ENCODE peak calls at places on chromosomes 11 and 22, in seven cellular contexts. One of them, this sample, is unnamed.

GRCh38 chr11:72592698-72593097 is 81.5 kb downstream of the PDE2A start:
- DNase-seq in fibroblast of lung: no peak
- DNase-seq in pancreas: no peak
- DNase-seq in astrocyte of the spinal cord: no peak
- DNase-seq in colonic mucosa: no peak
- DNase-seq in kidney epithelial cell: no peak
- DNase-seq in neural crest cell: no peak
- DNase-seq in this sample: no peak

GRCh38 chr11:95948637-95949036 is 24.7 kb upstream of the MTMR2 start:
- DNase-seq in astrocyte of the spinal cord: no peak
- DNase-seq in kidney epithelial cell: no peak
- DNase-seq in colonic mucosa: no peak
- DNase-seq in pancreas: no peak
- DNase-seq in neural crest cell: no peak
- DNase-seq in fibroblast of lung: no peak
- DNase-seq in this sample: no peak

GRCh38 chr22:35140879-35141745 is 75.2 kb downstream of the ISX start:
- DNase-seq in pancreas: no peak
- DNase-seq in fibroblast of lung: no peak
- DNase-seq in kidney epithelial cell: no peak
- DNase-seq in astrocyte of the spinal cord: no peak
- DNase-seq in colonic mucosa: peak
- DNase-seq in neural crest cell: no peak
- DNase-seq in this sample: peak

GRCh38 chr22:40410272-40410671 is 39.9 kb downstream of the SGSM3 start:
- DNase-seq in astrocyte of the spinal cord: no peak
- DNase-seq in neural crest cell: no peak
- DNase-seq in kidney epithelial cell: no peak
- DNase-seq in fibroblast of lung: no peak
- DNase-seq in colonic mucosa: no peak
- DNase-seq in pancreas: no peak
- DNase-seq in this sample: no peak

GRCh38 chr11:47998733-47999359 is 18.5 kb downstream of the PTPRJ start:
- DNase-seq in colonic mucosa: peak
- DNase-seq in astrocyte of the spinal cord: no peak
- DNase-seq in neural crest cell: no peak
- DNase-seq in kidney epithelial cell: peak
- DNase-seq in pancreas: no peak
- DNase-seq in fibroblast of lung: no peak
- DNase-seq in this sample: no peak

GRCh38 chr11:23278121-23278520 is 417.8 kb upstream of the CCDC179 start:
- DNase-seq in astrocyte of the spinal cord: peak
- DNase-seq in pancreas: no peak
- DNase-seq in kidney epithelial cell: no peak
- DNase-seq in fibroblast of lung: peak
- DNase-seq in colonic mucosa: no peak
- DNase-seq in neural crest cell: no peak
- DNase-seq in this sample: no peak

GRCh38 chr22:49880281-49880680 is 26.6 kb downstream of the ZBED4 start:
- DNase-seq in astrocyte of the spinal cord: peak
- DNase-seq in fibroblast of lung: no peak
- DNase-seq in kidney epithelial cell: peak
- DNase-seq in pancreas: no peak
- DNase-seq in neural crest cell: no peak
- DNase-seq in colonic mucosa: no peak
- DNase-seq in this sample: peak

GRCh38 chr11:88480217-88480616 is 142.7 kb upstream of the CTSC start:
- DNase-seq in pancreas: no peak
- DNase-seq in kidney epithelial cell: peak
- DNase-seq in fibroblast of lung: peak
- DNase-seq in neural crest cell: no peak
- DNase-seq in astrocyte of the spinal cord: peak
- DNase-seq in colonic mucosa: no peak
- DNase-seq in this sample: peak

GRCh38 chr11:96000064-96000463 is 76.2 kb upstream of the MTMR2 start:
- DNase-seq in colonic mucosa: no peak
- DNase-seq in fibroblast of lung: peak
- DNase-seq in kidney epithelial cell: no peak
- DNase-seq in astrocyte of the spinal cord: no peak
- DNase-seq in neural crest cell: no peak
- DNase-seq in pancreas: no peak
- DNase-seq in this sample: no peak

GRCh38 chr22:29912605-29913398 is 29.8 kb downstream of the MTMR3 start:
- DNase-seq in kidney epithelial cell: peak
- DNase-seq in astrocyte of the spinal cord: peak
- DNase-seq in colonic mucosa: no peak
- DNase-seq in fibroblast of lung: peak
- DNase-seq in neural crest cell: no peak
- DNase-seq in pancreas: no peak
- DNase-seq in this sample: no peak

GRCh38 chr11:36266767-36267166 is 22.5 kb downstream of the COMMD9 start:
- DNase-seq in fibroblast of lung: no peak
- DNase-seq in pancreas: no peak
- DNase-seq in colonic mucosa: peak
- DNase-seq in astrocyte of the spinal cord: no peak
- DNase-seq in kidney epithelial cell: no peak
- DNase-seq in neural crest cell: no peak
- DNase-seq in this sample: no peak

GRCh38 chr11:75268626-75269366 is 28.2 kb downstream of the TPBGL start:
- DNase-seq in fibroblast of lung: no peak
- DNase-seq in kidney epithelial cell: no peak
- DNase-seq in colonic mucosa: no peak
- DNase-seq in astrocyte of the spinal cord: no peak
- DNase-seq in neural crest cell: no peak
- DNase-seq in pancreas: no peak
- DNase-seq in this sample: no peak

GRCh38 chr11:86869966-86870570 is 69.7 kb downstream of the PRSS23 start:
- DNase-seq in neural crest cell: peak
- DNase-seq in colonic mucosa: peak
- DNase-seq in fibroblast of lung: peak
- DNase-seq in kidney epithelial cell: peak
- DNase-seq in astrocyte of the spinal cord: peak
- DNase-seq in pancreas: peak
- DNase-seq in this sample: peak

DNA sequence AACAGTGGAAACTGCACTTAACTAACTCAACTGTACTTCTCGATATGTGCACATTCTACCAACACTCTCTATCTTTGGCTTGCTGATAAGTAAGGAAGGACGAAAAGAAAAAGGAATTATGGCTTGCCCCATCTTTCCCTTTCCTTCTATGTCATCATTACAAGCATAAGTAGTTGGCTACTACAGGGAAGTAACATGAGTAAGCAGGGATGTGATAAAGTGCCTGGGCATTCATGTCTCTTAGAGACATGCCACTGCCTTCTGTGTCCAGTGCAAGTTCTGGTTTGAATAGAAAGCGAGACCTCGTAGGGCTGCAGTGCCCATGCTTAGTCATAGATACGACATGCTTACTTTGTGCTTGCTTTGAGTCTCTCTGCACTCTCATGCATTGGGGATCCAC is 342.5 kb downstream of the ETS1 start:
- DNase-seq in astrocyte of the spinal cord: no peak
- DNase-seq in neural crest cell: no peak
- DNase-seq in fibroblast of lung: peak
- DNase-seq in kidney epithelial cell: no peak
- DNase-seq in pancreas: no peak
- DNase-seq in colonic mucosa: no peak
- DNase-seq in this sample: no peak
- TF ChIP-seq CTCF in astrocyte of the spinal cord: no peak
- TF ChIP-seq CTCF in neural crest cell: no peak
- TF ChIP-seq CTCF in fibroblast of lung: no peak
- TF ChIP-seq CTCF in kidney epithelial cell: no peak
- TF ChIP-seq CTCF in pancreas: no peak
- TF ChIP-seq CTCF in colonic mucosa: no peak
- TF ChIP-seq CTCF in this sample: no peak

GRCh38 chr11:69442012-69442806 is 39.3 kb upstream of the LINC01488 start:
- DNase-seq in fibroblast of lung: no peak
- DNase-seq in astrocyte of the spinal cord: peak
- DNase-seq in pancreas: no peak
- DNase-seq in colonic mucosa: no peak
- DNase-seq in neural crest cell: no peak
- DNase-seq in kidney epithelial cell: no peak
- DNase-seq in this sample: no peak

GRCh38 chr11:69439651-69440464 is 41.6 kb upstream of the LINC01488 start:
- DNase-seq in astrocyte of the spinal cord: no peak
- DNase-seq in colonic mucosa: no peak
- DNase-seq in kidney epithelial cell: no peak
- DNase-seq in pancreas: no peak
- DNase-seq in neural crest cell: no peak
- DNase-seq in fibroblast of lung: no peak
- DNase-seq in this sample: no peak

GRCh38 chr11:69442807-69443137 is 38.7 kb upstream of the LINC01488 start:
- DNase-seq in pancreas: no peak
- DNase-seq in kidney epithelial cell: no peak
- DNase-seq in fibroblast of lung: peak
- DNase-seq in colonic mucosa: peak
- DNase-seq in neural crest cell: no peak
- DNase-seq in astrocyte of the spinal cord: peak
- DNase-seq in this sample: peak

GRCh38 chr11:69439127-69439526 is 42.3 kb upstream of the LINC01488 start:
- DNase-seq in pancreas: no peak
- DNase-seq in kidney epithelial cell: no peak
- DNase-seq in colonic mucosa: no peak
- DNase-seq in astrocyte of the spinal cord: no peak
- DNase-seq in fibroblast of lung: no peak
- DNase-seq in neural crest cell: no peak
- DNase-seq in this sample: no peak

DNA sequence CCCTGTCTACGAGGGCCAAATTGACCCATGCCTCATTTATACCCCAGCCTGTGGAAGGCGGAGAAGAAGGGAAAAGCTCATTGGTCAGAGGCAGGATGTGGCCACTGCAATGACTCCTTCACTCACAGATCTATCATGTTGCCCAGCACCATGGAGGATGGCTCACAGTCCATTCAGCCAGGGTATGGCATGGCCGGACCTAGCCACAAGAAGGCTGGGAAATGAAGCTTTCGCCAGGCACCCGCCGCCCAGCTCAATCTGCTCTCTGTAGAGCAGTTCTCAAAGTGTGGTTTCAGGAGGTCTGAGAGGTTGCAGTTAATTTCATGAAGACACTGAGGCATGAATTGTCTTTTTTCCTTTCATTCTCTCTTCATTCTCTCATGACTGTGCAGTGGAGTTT is 40.6 kb upstream of the LINC01488 start:
- DNase-seq in colonic mucosa: no peak
- DNase-seq in neural crest cell: no peak
- DNase-seq in kidney epithelial cell: no peak
- DNase-seq in astrocyte of the spinal cord: no peak
- DNase-seq in fibroblast of lung: no peak
- DNase-seq in pancreas: no peak
- DNase-seq in this sample: no peak
- TF ChIP-seq CTCF in colonic mucosa: no peak
- TF ChIP-seq CTCF in neural crest cell: no peak
- TF ChIP-seq CTCF in kidney epithelial cell: no peak
- TF ChIP-seq CTCF in astrocyte of the spinal cord: no peak
- TF ChIP-seq CTCF in fibroblast of lung: no peak
- TF ChIP-seq CTCF in pancreas: no peak
- TF ChIP-seq CTCF in this sample: no peak

DNA sequence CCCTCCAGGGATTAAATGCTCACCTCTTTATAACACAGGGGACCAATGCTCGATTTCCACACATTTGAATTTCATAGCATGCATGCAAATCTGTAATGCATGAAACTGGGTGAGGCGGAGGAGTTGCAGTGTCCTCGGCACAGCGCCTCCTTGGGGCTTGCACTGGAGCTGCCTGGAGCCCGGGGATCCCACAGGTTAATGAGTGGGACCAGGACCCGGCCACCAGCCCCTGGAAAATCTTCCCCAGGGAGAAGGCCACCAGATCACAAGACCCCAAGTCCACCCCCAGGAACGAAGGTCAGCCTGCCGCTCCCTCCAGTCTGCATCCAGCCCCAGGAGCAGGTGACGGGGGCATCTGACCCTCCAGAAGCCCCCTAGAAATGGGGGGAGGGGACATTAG is 119.1 kb downstream of the MN1 start:
- DNase-seq in kidney epithelial cell: no peak
- DNase-seq in fibroblast of lung: no peak
- DNase-seq in astrocyte of the spinal cord: no peak
- DNase-seq in pancreas: no peak
- DNase-seq in colonic mucosa: no peak
- DNase-seq in neural crest cell: peak
- DNase-seq in this sample: peak
- TF ChIP-seq CTCF in kidney epithelial cell: peak
- TF ChIP-seq CTCF in fibroblast of lung: no peak
- TF ChIP-seq CTCF in astrocyte of the spinal cord: peak
- TF ChIP-seq CTCF in pancreas: no peak
- TF ChIP-seq CTCF in colonic mucosa: no peak
- TF ChIP-seq CTCF in neural crest cell: peak
- TF ChIP-seq CTCF in this sample: peak

GRCh38 chr11:67355794-67356550 is 2.6 kb upstream of the POLD4 start:
- DNase-seq in kidney epithelial cell: no peak
- DNase-seq in colonic mucosa: peak
- DNase-seq in fibroblast of lung: no peak
- DNase-seq in pancreas: no peak
- DNase-seq in astrocyte of the spinal cord: no peak
- DNase-seq in neural crest cell: no peak
- DNase-seq in this sample: no peak

GRCh38 chr11:67355023-67355793 is 1.9 kb upstream of the POLD4 start:
- DNase-seq in neural crest cell: no peak
- DNase-seq in fibroblast of lung: no peak
- DNase-seq in astrocyte of the spinal cord: no peak
- DNase-seq in kidney epithelial cell: no peak
- DNase-seq in colonic mucosa: no peak
- DNase-seq in pancreas: no peak
- DNase-seq in this sample: no peak

GRCh38 chr11:67352546-67353316 is 615 bp downstream of the POLD4 start:
- DNase-seq in fibroblast of lung: no peak
- DNase-seq in neural crest cell: no peak
- DNase-seq in kidney epithelial cell: no peak
- DNase-seq in pancreas: peak
- DNase-seq in astrocyte of the spinal cord: no peak
- DNase-seq in colonic mucosa: peak
- DNase-seq in this sample: no peak

GRCh38 chr11:67353317-67354313 is at the start of gene POLD4:
- DNase-seq in astrocyte of the spinal cord: peak
- DNase-seq in pancreas: peak
- DNase-seq in fibroblast of lung: peak
- DNase-seq in kidney epithelial cell: peak
- DNase-seq in neural crest cell: peak
- DNase-seq in colonic mucosa: peak
- DNase-seq in this sample: peak

DNA sequence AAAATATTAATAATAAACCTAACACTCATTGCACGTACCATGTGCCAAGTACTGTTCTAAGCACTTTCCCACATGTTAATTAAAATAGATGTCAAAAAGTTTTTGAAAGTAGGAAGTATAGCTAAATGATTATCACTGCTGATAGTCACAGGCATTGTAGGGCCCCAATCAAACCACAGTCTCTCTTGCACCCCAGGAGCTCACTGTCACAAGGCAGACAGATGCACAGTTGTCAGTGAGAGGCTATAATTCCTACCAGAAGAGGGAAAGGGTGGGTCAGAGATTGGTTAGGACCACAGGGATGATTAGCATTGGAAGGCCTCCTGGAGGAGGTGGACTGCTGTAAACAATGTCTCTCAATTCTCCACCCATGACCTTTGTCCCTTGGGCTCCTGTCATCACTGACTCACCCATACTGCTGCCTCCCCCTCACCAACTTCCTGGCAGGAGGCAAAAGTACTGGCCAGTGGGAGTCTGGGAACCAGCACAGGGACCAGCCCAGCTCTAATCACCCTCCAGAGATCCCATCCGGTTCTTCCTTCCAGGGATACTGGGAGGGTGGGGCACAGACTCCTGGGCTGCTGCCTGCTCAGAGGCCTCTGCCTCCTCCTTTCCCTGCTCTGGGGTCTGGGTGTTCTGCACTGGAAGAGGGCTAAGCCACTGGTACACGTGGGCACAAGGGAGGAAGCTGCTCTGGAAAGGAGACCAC is 1.1 kb upstream of the POLD4 start:
- DNase-seq in colonic mucosa: peak
- DNase-seq in kidney epithelial cell: peak
- DNase-seq in pancreas: peak
- DNase-seq in fibroblast of lung: peak
- DNase-seq in astrocyte of the spinal cord: peak
- DNase-seq in neural crest cell: no peak
- DNase-seq in this sample: no peak
- TF ChIP-seq CTCF in colonic mucosa: no peak
- TF ChIP-seq CTCF in kidney epithelial cell: no peak
- TF ChIP-seq CTCF in pancreas: no peak
- TF ChIP-seq CTCF in fibroblast of lung: no peak
- TF ChIP-seq CTCF in astrocyte of the spinal cord: peak
- TF ChIP-seq CTCF in neural crest cell: no peak
- TF ChIP-seq CTCF in this sample: no peak